ENCODE peak calls at places on chromosomes 7 and 10, in six cellular contexts. One of them, this sample, is unnamed.

GRCh38 chr10:728603-729002 is 39.1 kb upstream of the DIP2C start:
- DNase-seq in brain microvascular endothelial cell: no peak
- DNase-seq in GM13976: no peak
- DNase-seq in lung: no peak
- DNase-seq in cardiac muscle cell: no peak
- DNase-seq in foreskin fibroblast: no peak
- DNase-seq in this sample: no peak

GRCh38 chr7:17706734-17707133 is 233.6 kb downstream of the SNX13 start:
- DNase-seq in brain microvascular endothelial cell: peak; percentile 56
- DNase-seq in GM13976: peak; percentile 37
- DNase-seq in lung: peak; percentile 64
- DNase-seq in cardiac muscle cell: peak; percentile 85
- DNase-seq in foreskin fibroblast: peak; percentile 51
- DNase-seq in this sample: no peak

GRCh38 chr7:71488308-71488707 is 356.4 kb downstream of the GALNT17 start:
- DNase-seq in brain microvascular endothelial cell: peak; percentile 22
- DNase-seq in GM13976: no peak
- DNase-seq in lung: no peak
- DNase-seq in cardiac muscle cell: peak; percentile 34
- DNase-seq in foreskin fibroblast: no peak
- DNase-seq in this sample: no peak

GRCh38 chr7:143884978-143885559 is 16.9 kb downstream of the TCAF1 start:
- DNase-seq in brain microvascular endothelial cell: peak; percentile 72
- DNase-seq in GM13976: peak; percentile 86
- DNase-seq in lung: no peak
- DNase-seq in cardiac muscle cell: peak; percentile 85
- DNase-seq in foreskin fibroblast: peak; percentile 72
- DNase-seq in this sample: peak; percentile 40

GRCh38 chr7:96187735-96188622 is 133.9 kb downstream of the SLC25A13 start:
- DNase-seq in brain microvascular endothelial cell: no peak
- DNase-seq in GM13976: no peak
- DNase-seq in lung: no peak
- DNase-seq in cardiac muscle cell: peak; percentile 6
- DNase-seq in foreskin fibroblast: no peak
- DNase-seq in this sample: no peak

GRCh38 chr7:82362129-82362528 is 81.4 kb downstream of the CACNA2D1 start:
- DNase-seq in brain microvascular endothelial cell: peak; percentile 51
- DNase-seq in GM13976: no peak
- DNase-seq in lung: no peak
- DNase-seq in cardiac muscle cell: peak; percentile 48
- DNase-seq in foreskin fibroblast: peak; percentile 66
- DNase-seq in this sample: no peak

GRCh38 chr10:132987671-132988571 is 45.6 kb upstream of the CFAP46 start:
- DNase-seq in brain microvascular endothelial cell: peak; percentile 82
- DNase-seq in GM13976: no peak
- DNase-seq in lung: no peak
- DNase-seq in cardiac muscle cell: peak; percentile 90
- DNase-seq in foreskin fibroblast: peak; percentile 95
- DNase-seq in this sample: no peak

GRCh38 chr10:128186959-128187787 is 61.0 kb upstream of the MKI67 start:
- DNase-seq in brain microvascular endothelial cell: no peak
- DNase-seq in GM13976: no peak
- DNase-seq in lung: no peak
- DNase-seq in cardiac muscle cell: no peak
- DNase-seq in foreskin fibroblast: no peak
- DNase-seq in this sample: no peak

GRCh38 chr7:25963733-25964132 is 188.3 kb upstream of the NFE2L3 start:
- DNase-seq in brain microvascular endothelial cell: no peak
- DNase-seq in GM13976: no peak
- DNase-seq in lung: no peak
- DNase-seq in cardiac muscle cell: no peak
- DNase-seq in foreskin fibroblast: no peak
- DNase-seq in this sample: no peak

GRCh38 chr10:97234403-97234802 is 48.6 kb upstream of the SLIT1 start:
- DNase-seq in brain microvascular endothelial cell: peak; percentile 15
- DNase-seq in GM13976: no peak
- DNase-seq in lung: no peak
- DNase-seq in cardiac muscle cell: peak; percentile 71
- DNase-seq in foreskin fibroblast: peak; percentile 28
- DNase-seq in this sample: no peak

GRCh38 chr7:5421626-5422323 is 1.9 kb downstream of the TNRC18 start:
- DNase-seq in brain microvascular endothelial cell: peak; percentile 77
- DNase-seq in GM13976: peak; percentile 40
- DNase-seq in lung: peak; percentile 64
- DNase-seq in cardiac muscle cell: peak; percentile 72
- DNase-seq in foreskin fibroblast: peak; percentile 54
- DNase-seq in this sample: no peak

GRCh38 chr7:7183833-7184463 is 1.6 kb downstream of the C1GALT1 start:
- DNase-seq in brain microvascular endothelial cell: no peak
- DNase-seq in GM13976: peak; percentile 15
- DNase-seq in lung: no peak
- DNase-seq in cardiac muscle cell: no peak
- DNase-seq in foreskin fibroblast: no peak
- DNase-seq in this sample: no peak

GRCh38 chr10:5510281-5511072 is 11.1 kb upstream of the CALML5 start:
- DNase-seq in brain microvascular endothelial cell: no peak
- DNase-seq in GM13976: no peak
- DNase-seq in lung: no peak
- DNase-seq in cardiac muscle cell: peak; percentile 6
- DNase-seq in foreskin fibroblast: no peak
- DNase-seq in this sample: no peak

GRCh38 chr7:36545291-36545690 is 155.6 kb downstream of the ANLN start:
- DNase-seq in brain microvascular endothelial cell: no peak
- DNase-seq in GM13976: no peak
- DNase-seq in lung: no peak
- DNase-seq in cardiac muscle cell: no peak
- DNase-seq in foreskin fibroblast: no peak
- DNase-seq in this sample: no peak

GRCh38 chr7:73555411-73555982 is 2.0 kb downstream of the BCL7B start:
- DNase-seq in brain microvascular endothelial cell: no peak
- DNase-seq in GM13976: no peak
- DNase-seq in lung: no peak
- DNase-seq in cardiac muscle cell: peak; percentile 6
- DNase-seq in foreskin fibroblast: peak; percentile 19
- DNase-seq in this sample: no peak

GRCh38 chr10:49609283-49610014 is 661 bp upstream of the SLC18A3 start:
- DNase-seq in brain microvascular endothelial cell: no peak
- DNase-seq in GM13976: no peak
- DNase-seq in lung: no peak
- DNase-seq in cardiac muscle cell: no peak
- DNase-seq in foreskin fibroblast: no peak
- DNase-seq in this sample: no peak

GRCh38 chr10:101031796-101032636 is 982 bp downstream of the SFXN3 start:
- DNase-seq in brain microvascular endothelial cell: peak; percentile 54
- DNase-seq in GM13976: peak; percentile 73
- DNase-seq in lung: peak; percentile 79
- DNase-seq in cardiac muscle cell: peak; percentile 76
- DNase-seq in foreskin fibroblast: peak; percentile 67
- DNase-seq in this sample: peak; percentile 58

GRCh38 chr10:29895436-29895835 is 163.9 kb downstream of the JCAD start:
- DNase-seq in brain microvascular endothelial cell: peak; percentile 94
- DNase-seq in GM13976: no peak
- DNase-seq in lung: peak; percentile 33
- DNase-seq in cardiac muscle cell: peak; percentile 91
- DNase-seq in foreskin fibroblast: peak; percentile 88
- DNase-seq in this sample: no peak

GRCh38 chr7:87219545-87220025 is at the start of gene TMEM243:
- DNase-seq in brain microvascular endothelial cell: peak; percentile 70
- DNase-seq in GM13976: peak; percentile 89
- DNase-seq in lung: peak; percentile 83
- DNase-seq in cardiac muscle cell: peak; percentile 79
- DNase-seq in foreskin fibroblast: peak; percentile 62
- DNase-seq in this sample: peak; percentile 55

GRCh38 chr7:26200113-26200443 is 468 bp downstream of the HNRNPA2B1 start:
- DNase-seq in brain microvascular endothelial cell: no peak
- DNase-seq in GM13976: peak; percentile 57
- DNase-seq in lung: peak; percentile 68
- DNase-seq in cardiac muscle cell: peak; percentile 59
- DNase-seq in foreskin fibroblast: no peak
- DNase-seq in this sample: peak; percentile 52

GRCh38 chr10:131421381-131421780 is 109.9 kb upstream of the TCERG1L start:
- DNase-seq in brain microvascular endothelial cell: no peak
- DNase-seq in GM13976: no peak
- DNase-seq in lung: no peak
- DNase-seq in cardiac muscle cell: no peak
- DNase-seq in foreskin fibroblast: no peak
- DNase-seq in this sample: no peak

GRCh38 chr7:15012135-15012534 is 109.6 kb upstream of the DGKB start:
- DNase-seq in brain microvascular endothelial cell: no peak
- DNase-seq in GM13976: no peak
- DNase-seq in lung: no peak
- DNase-seq in cardiac muscle cell: no peak
- DNase-seq in foreskin fibroblast: no peak
- DNase-seq in this sample: no peak

GRCh38 chr7:15018981-15019380 is 116.4 kb upstream of the DGKB start:
- DNase-seq in brain microvascular endothelial cell: no peak
- DNase-seq in GM13976: no peak
- DNase-seq in lung: no peak
- DNase-seq in cardiac muscle cell: no peak
- DNase-seq in foreskin fibroblast: no peak
- DNase-seq in this sample: no peak

GRCh38 chr7:15016315-15016667 is 113.7 kb upstream of the DGKB start:
- DNase-seq in brain microvascular endothelial cell: no peak
- DNase-seq in GM13976: no peak
- DNase-seq in lung: no peak
- DNase-seq in cardiac muscle cell: no peak
- DNase-seq in foreskin fibroblast: no peak
- DNase-seq in this sample: no peak

GRCh38 chr7:15016726-15017125 is 114.2 kb upstream of the DGKB start:
- DNase-seq in brain microvascular endothelial cell: no peak
- DNase-seq in GM13976: no peak
- DNase-seq in lung: no peak
- DNase-seq in cardiac muscle cell: no peak
- DNase-seq in foreskin fibroblast: no peak
- DNase-seq in this sample: no peak

GRCh38 chr7:15015545-15016314 is 113.2 kb upstream of the DGKB start:
- DNase-seq in brain microvascular endothelial cell: peak; percentile 42
- DNase-seq in GM13976: peak; percentile 11
- DNase-seq in lung: no peak
- DNase-seq in cardiac muscle cell: peak; percentile 85
- DNase-seq in foreskin fibroblast: peak; percentile 24
- DNase-seq in this sample: no peak
- TF ChIP-seq CTCF in brain microvascular endothelial cell: peak; percentile 70
- TF ChIP-seq CTCF in GM13976: peak; percentile 35
- TF ChIP-seq CTCF in lung: no peak
- TF ChIP-seq CTCF in cardiac muscle cell: peak; percentile 68
- TF ChIP-seq CTCF in foreskin fibroblast: peak; percentile 47
- TF ChIP-seq CTCF in this sample: no peak

GRCh38 chr7:64498270-64498669 is 64.6 kb downstream of the ZNF680 start:
- DNase-seq in brain microvascular endothelial cell: no peak
- DNase-seq in GM13976: no peak
- DNase-seq in lung: no peak
- DNase-seq in cardiac muscle cell: no peak
- DNase-seq in foreskin fibroblast: no peak
- DNase-seq in this sample: no peak

GRCh38 chr7:64494912-64495461 is 67.9 kb downstream of the ZNF680 start:
- DNase-seq in brain microvascular endothelial cell: no peak
- DNase-seq in GM13976: no peak
- DNase-seq in lung: no peak
- DNase-seq in cardiac muscle cell: peak; percentile 17
- DNase-seq in foreskin fibroblast: no peak
- DNase-seq in this sample: no peak
- TF ChIP-seq CTCF in brain microvascular endothelial cell: peak; percentile 15
- TF ChIP-seq CTCF in GM13976: no peak
- TF ChIP-seq CTCF in lung: no peak
- TF ChIP-seq CTCF in cardiac muscle cell: no peak
- TF ChIP-seq CTCF in foreskin fibroblast: no peak
- TF ChIP-seq CTCF in this sample: no peak

GRCh38 chr10:51035344-51035743 is 38.9 kb upstream of the PRKG1 start:
- DNase-seq in brain microvascular endothelial cell: no peak
- DNase-seq in GM13976: no peak
- DNase-seq in lung: peak; percentile 81
- DNase-seq in cardiac muscle cell: no peak
- DNase-seq in foreskin fibroblast: no peak
- DNase-seq in this sample: no peak

GRCh38 chr10:51030480-51030879 is 43.8 kb upstream of the PRKG1 start:
- DNase-seq in brain microvascular endothelial cell: no peak
- DNase-seq in GM13976: no peak
- DNase-seq in lung: no peak
- DNase-seq in cardiac muscle cell: no peak
- DNase-seq in foreskin fibroblast: peak; percentile 12
- DNase-seq in this sample: no peak

GRCh38 chr10:51029172-51029641 is 45.1 kb upstream of the PRKG1 start:
- DNase-seq in brain microvascular endothelial cell: no peak
- DNase-seq in GM13976: no peak
- DNase-seq in lung: no peak
- DNase-seq in cardiac muscle cell: no peak
- DNase-seq in foreskin fibroblast: peak; percentile 38
- DNase-seq in this sample: no peak

GRCh38 chr10:51034769-51035168 is 39.5 kb upstream of the PRKG1 start:
- DNase-seq in brain microvascular endothelial cell: no peak
- DNase-seq in GM13976: no peak
- DNase-seq in lung: no peak
- DNase-seq in cardiac muscle cell: no peak
- DNase-seq in foreskin fibroblast: no peak
- DNase-seq in this sample: no peak

DNA sequence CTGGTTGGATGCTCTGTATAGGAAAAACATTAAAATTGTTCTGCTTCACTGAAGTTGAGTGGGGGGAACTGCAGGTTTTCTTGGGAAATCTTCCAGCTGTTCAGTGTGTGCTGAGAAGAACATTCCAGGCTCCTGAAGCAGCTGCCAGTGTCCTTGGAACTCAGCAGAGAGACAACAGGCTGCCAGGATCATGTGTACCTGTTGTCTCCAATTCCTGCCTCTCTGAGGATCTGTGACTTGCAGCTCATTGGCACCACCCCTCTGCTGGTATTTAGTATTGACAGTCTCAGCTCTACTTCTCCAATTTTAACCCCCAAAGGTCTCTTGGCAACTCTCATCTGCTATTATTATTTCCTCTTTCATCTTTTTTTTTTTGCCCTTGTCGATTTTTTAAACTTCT is 42.3 kb upstream of the PRKG1 start:
- DNase-seq in brain microvascular endothelial cell: no peak
- DNase-seq in GM13976: no peak
- DNase-seq in lung: no peak
- DNase-seq in cardiac muscle cell: no peak
- DNase-seq in foreskin fibroblast: no peak
- DNase-seq in this sample: no peak
- TF ChIP-seq CTCF in brain microvascular endothelial cell: no peak
- TF ChIP-seq CTCF in GM13976: no peak
- TF ChIP-seq CTCF in lung: no peak
- TF ChIP-seq CTCF in cardiac muscle cell: no peak
- TF ChIP-seq CTCF in foreskin fibroblast: no peak
- TF ChIP-seq CTCF in this sample: no peak

GRCh38 chr7:99485094-99485493 is 12.4 kb downstream of the ZNF789 start:
- DNase-seq in brain microvascular endothelial cell: no peak
- DNase-seq in GM13976: no peak
- DNase-seq in lung: no peak
- DNase-seq in cardiac muscle cell: no peak
- DNase-seq in foreskin fibroblast: no peak
- DNase-seq in this sample: no peak

GRCh38 chr7:99493823-99494222 is 6.3 kb downstream of the ZNF394 start:
- DNase-seq in brain microvascular endothelial cell: no peak
- DNase-seq in GM13976: no peak
- DNase-seq in lung: no peak
- DNase-seq in cardiac muscle cell: no peak
- DNase-seq in foreskin fibroblast: no peak
- DNase-seq in this sample: no peak

GRCh38 chr7:99490878-99491277 is 9.2 kb downstream of the ZNF394 start:
- DNase-seq in brain microvascular endothelial cell: no peak
- DNase-seq in GM13976: no peak
- DNase-seq in lung: no peak
- DNase-seq in cardiac muscle cell: no peak
- DNase-seq in foreskin fibroblast: no peak
- DNase-seq in this sample: no peak

GRCh38 chr7:99489235-99489634 is 10.8 kb downstream of the ZNF394 start:
- DNase-seq in brain microvascular endothelial cell: no peak
- DNase-seq in GM13976: no peak
- DNase-seq in lung: no peak
- DNase-seq in cardiac muscle cell: no peak
- DNase-seq in foreskin fibroblast: no peak
- DNase-seq in this sample: no peak
- TF ChIP-seq CTCF in brain microvascular endothelial cell: no peak
- TF ChIP-seq CTCF in GM13976: no peak
- TF ChIP-seq CTCF in lung: no peak
- TF ChIP-seq CTCF in cardiac muscle cell: no peak
- TF ChIP-seq CTCF in foreskin fibroblast: no peak
- TF ChIP-seq CTCF in this sample: no peak

This sample was measured in omental fat pad.